ENCODE peak calls at places on chromosome 21, in four cellular contexts. One of them, this sample, is unnamed.

GRCh38 chr21:23639726-23640125 is 1967.6 kb downstream of the MRPL39 start:
- DNase-seq in right atrium auricular region: no peak
- DNase-seq in ovary: no peak
- DNase-seq in mammary epithelial cell: no peak
- DNase-seq in this sample: no peak

GRCh38 chr21:22490044-22490443 is 1491.8 kb downstream of the NCAM2 start:
- DNase-seq in ovary: no peak
- DNase-seq in right atrium auricular region: no peak
- DNase-seq in mammary epithelial cell: no peak
- DNase-seq in this sample: no peak

GRCh38 chr21:32312321-32312720 is 13.7 kb downstream of the MRAP start:
- DNase-seq in right atrium auricular region: no peak
- DNase-seq in mammary epithelial cell: no peak
- DNase-seq in ovary: no peak
- DNase-seq in this sample: no peak

GRCh38 chr21:38171723-38172344 is 85.0 kb upstream of the KCNJ15 start:
- DNase-seq in ovary: no peak
- DNase-seq in mammary epithelial cell: no peak
- DNase-seq in right atrium auricular region: no peak
- DNase-seq in this sample: peak; percentile 59

GRCh38 chr21:29017639-29018237 is 1.4 kb downstream of the RWDD2B start:
- DNase-seq in ovary: no peak
- DNase-seq in right atrium auricular region: no peak
- DNase-seq in mammary epithelial cell: no peak
- DNase-seq in this sample: no peak

GRCh38 chr21:31732891-31733520 is 1.1 kb upstream of the SCAF4 start:
- DNase-seq in ovary: peak; percentile 41
- DNase-seq in mammary epithelial cell: no peak
- DNase-seq in right atrium auricular region: no peak
- DNase-seq in this sample: peak; percentile 53

GRCh38 chr21:31895069-31895851 is 22.4 kb downstream of the HUNK start:
- DNase-seq in mammary epithelial cell: no peak
- DNase-seq in ovary: no peak
- DNase-seq in right atrium auricular region: no peak
- DNase-seq in this sample: peak; percentile 76

GRCh38 chr21:39109163-39109530 is 74.1 kb downstream of the PSMG1 start:
- DNase-seq in mammary epithelial cell: no peak
- DNase-seq in right atrium auricular region: no peak
- DNase-seq in ovary: no peak
- DNase-seq in this sample: no peak

GRCh38 chr21:34510148-34511142 is 1.6 kb downstream of the KCNE1 start:
- DNase-seq in mammary epithelial cell: peak; percentile 39
- DNase-seq in right atrium auricular region: peak; percentile 76
- DNase-seq in ovary: peak; percentile 47
- DNase-seq in this sample: peak; percentile 63

GRCh38 chr21:10272216-10272615 is 249.2 kb upstream of the TPTE start:
- DNase-seq in ovary: no peak
- DNase-seq in right atrium auricular region: peak; percentile 26
- DNase-seq in mammary epithelial cell: no peak
- DNase-seq in this sample: no peak

GRCh38 chr21:36747815-36748381 is 49.0 kb downstream of the SIM2 start:
- DNase-seq in right atrium auricular region: no peak
- DNase-seq in ovary: peak; percentile 56
- DNase-seq in mammary epithelial cell: no peak
- DNase-seq in this sample: peak; percentile 49

GRCh38 chr21:36698160-36699025 is 522 bp upstream of the SIM2 start:
- DNase-seq in right atrium auricular region: no peak
- DNase-seq in mammary epithelial cell: no peak
- DNase-seq in ovary: no peak
- DNase-seq in this sample: no peak

GRCh38 chr21:16800536-16800935 is 712.3 kb upstream of the CXADR start:
- DNase-seq in ovary: no peak
- DNase-seq in right atrium auricular region: no peak
- DNase-seq in mammary epithelial cell: no peak
- DNase-seq in this sample: peak; percentile 26

GRCh38 chr21:39141502-39141901 is 41.7 kb downstream of the PSMG1 start:
- DNase-seq in ovary: no peak
- DNase-seq in mammary epithelial cell: no peak
- DNase-seq in right atrium auricular region: no peak
- DNase-seq in this sample: no peak

GRCh38 chr21:38165466-38166213 is 91.2 kb upstream of the KCNJ15 start:
- DNase-seq in mammary epithelial cell: no peak
- DNase-seq in right atrium auricular region: no peak
- DNase-seq in ovary: no peak
- DNase-seq in this sample: no peak

GRCh38 chr21:37593015-37593414 is 226.4 kb downstream of the DYRK1A start:
- DNase-seq in right atrium auricular region: no peak
- DNase-seq in ovary: no peak
- DNase-seq in mammary epithelial cell: no peak
- DNase-seq in this sample: no peak

GRCh38 chr21:16587671-16588379 is 858.0 kb downstream of the USP25 start:
- DNase-seq in mammary epithelial cell: peak; percentile 70
- DNase-seq in ovary: no peak
- DNase-seq in right atrium auricular region: no peak
- DNase-seq in this sample: no peak

GRCh38 chr21:29581393-29581792 is 282.7 kb downstream of the BACH1 start:
- DNase-seq in ovary: no peak
- DNase-seq in right atrium auricular region: no peak
- DNase-seq in mammary epithelial cell: no peak
- DNase-seq in this sample: no peak

GRCh38 chr21:16455978-16456377 is 726.2 kb downstream of the USP25 start:
- DNase-seq in right atrium auricular region: no peak
- DNase-seq in ovary: no peak
- DNase-seq in mammary epithelial cell: no peak
- DNase-seq in this sample: peak; percentile 73

GRCh38 chr21:32819702-32820101 is 48.1 kb upstream of the PAXBP1 start:
- DNase-seq in mammary epithelial cell: no peak
- DNase-seq in ovary: peak; percentile 54
- DNase-seq in right atrium auricular region: peak; percentile 74
- DNase-seq in this sample: no peak

GRCh38 chr21:39842741-39843146 is 24.5 kb upstream of the PCP4 start:
- DNase-seq in right atrium auricular region: no peak
- DNase-seq in ovary: no peak
- DNase-seq in mammary epithelial cell: no peak
- DNase-seq in this sample: no peak

GRCh38 chr21:26127918-26128317 is 42.7 kb downstream of the APP start:
- DNase-seq in ovary: no peak
- DNase-seq in right atrium auricular region: no peak
- DNase-seq in mammary epithelial cell: peak; percentile 34
- DNase-seq in this sample: no peak

GRCh38 chr21:36551326-36551725 is 71.4 kb upstream of the CLDN14 start:
- DNase-seq in ovary: no peak
- DNase-seq in right atrium auricular region: no peak
- DNase-seq in mammary epithelial cell: no peak
- DNase-seq in this sample: no peak

GRCh38 chr21:14078746-14079375 is 131.9 kb downstream of the LIPI start:
- DNase-seq in mammary epithelial cell: no peak
- DNase-seq in right atrium auricular region: no peak
- DNase-seq in ovary: no peak
- DNase-seq in this sample: no peak

GRCh38 chr21:30234643-30235042 is 18.7 kb upstream of the CLDN8 start:
- DNase-seq in ovary: no peak
- DNase-seq in mammary epithelial cell: peak; percentile 95
- DNase-seq in right atrium auricular region: no peak
- DNase-seq in this sample: no peak

GRCh38 chr21:9008636-9009035 is 1512.7 kb upstream of the TPTE start:
- DNase-seq in right atrium auricular region: peak; percentile 58
- DNase-seq in ovary: no peak
- DNase-seq in mammary epithelial cell: no peak
- DNase-seq in this sample: no peak

GRCh38 chr21:35108887-35109286 is 59.8 kb upstream of the RUNX1 start:
- DNase-seq in mammary epithelial cell: no peak
- DNase-seq in ovary: no peak
- DNase-seq in right atrium auricular region: no peak
- DNase-seq in this sample: no peak

GRCh38 chr21:35933466-35933865 is 126.9 kb downstream of the SETD4 start:
- DNase-seq in mammary epithelial cell: peak; percentile 80
- DNase-seq in ovary: peak; percentile 49
- DNase-seq in right atrium auricular region: peak; percentile 88
- DNase-seq in this sample: peak; percentile 46

GRCh38 chr21:35818597-35818996 is 241.7 kb downstream of the SETD4 start:
- DNase-seq in mammary epithelial cell: no peak
- DNase-seq in ovary: no peak
- DNase-seq in right atrium auricular region: no peak
- DNase-seq in this sample: no peak

GRCh38 chr21:16194851-16195251 is 465.1 kb downstream of the USP25 start:
- DNase-seq in mammary epithelial cell: peak; percentile 16
- DNase-seq in right atrium auricular region: no peak
- DNase-seq in ovary: no peak
- DNase-seq in this sample: peak; percentile 63

DNA sequence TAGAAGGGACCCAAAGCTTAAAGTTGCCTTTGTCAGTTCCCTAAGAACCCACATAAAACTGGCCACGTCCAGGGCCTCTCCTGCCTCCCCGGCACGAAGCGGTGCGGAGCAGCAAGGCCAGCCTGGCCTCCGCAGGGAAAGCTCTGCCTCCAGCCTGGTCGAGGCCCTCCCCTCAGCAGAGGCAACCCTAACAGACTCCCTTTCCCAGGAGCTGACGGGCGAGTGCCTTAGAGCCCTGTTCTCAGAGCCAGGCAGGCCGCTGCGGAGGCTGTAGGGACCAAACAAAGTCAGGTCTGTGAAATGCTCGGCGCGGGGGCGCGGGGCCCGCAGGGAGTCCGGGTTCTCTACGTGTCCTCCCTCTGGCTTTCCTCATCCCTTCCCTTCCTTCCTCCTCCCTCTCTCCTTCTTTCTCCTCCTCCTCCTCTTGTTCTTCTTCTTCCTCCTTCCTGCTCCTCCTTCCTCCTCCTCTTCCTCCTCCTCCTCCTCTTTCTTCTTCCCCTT is 40.7 kb downstream of the RIPK4 start:
- DNase-seq in right atrium auricular region: no peak
- DNase-seq in ovary: no peak
- DNase-seq in mammary epithelial cell: no peak
- DNase-seq in this sample: no peak
- H3K27me3 ChIP-seq in right atrium auricular region: no peaks in the 10 kb centered on the region
- H3K27me3 ChIP-seq in ovary: no peaks in the 10 kb centered on the region
- H3K27me3 ChIP-seq in mammary epithelial cell: no peaks in the 10 kb centered on the region
- H3K27me3 ChIP-seq in this sample: peaks cover 8% of the 10 kb centered on the region

GRCh38 chr21:44654576-44654950 is at the start of gene KRTAP12-4:
- DNase-seq in ovary: no peak
- DNase-seq in right atrium auricular region: no peak
- DNase-seq in mammary epithelial cell: no peak
- DNase-seq in this sample: no peak

GRCh38 chr21:44658913-44659595 is 1.3 kb downstream of the KRTAP12-3 start:
- DNase-seq in right atrium auricular region: no peak
- DNase-seq in mammary epithelial cell: no peak
- DNase-seq in ovary: no peak
- DNase-seq in this sample: no peak

GRCh38 chr21:44656868-44657267 is 864 bp upstream of the KRTAP12-3 start:
- DNase-seq in mammary epithelial cell: no peak
- DNase-seq in right atrium auricular region: no peak
- DNase-seq in ovary: no peak
- DNase-seq in this sample: no peak

GRCh38 chr21:44658511-44658910 is 779 bp downstream of the KRTAP12-3 start:
- DNase-seq in ovary: no peak
- DNase-seq in right atrium auricular region: no peak
- DNase-seq in mammary epithelial cell: no peak
- DNase-seq in this sample: no peak

DNA sequence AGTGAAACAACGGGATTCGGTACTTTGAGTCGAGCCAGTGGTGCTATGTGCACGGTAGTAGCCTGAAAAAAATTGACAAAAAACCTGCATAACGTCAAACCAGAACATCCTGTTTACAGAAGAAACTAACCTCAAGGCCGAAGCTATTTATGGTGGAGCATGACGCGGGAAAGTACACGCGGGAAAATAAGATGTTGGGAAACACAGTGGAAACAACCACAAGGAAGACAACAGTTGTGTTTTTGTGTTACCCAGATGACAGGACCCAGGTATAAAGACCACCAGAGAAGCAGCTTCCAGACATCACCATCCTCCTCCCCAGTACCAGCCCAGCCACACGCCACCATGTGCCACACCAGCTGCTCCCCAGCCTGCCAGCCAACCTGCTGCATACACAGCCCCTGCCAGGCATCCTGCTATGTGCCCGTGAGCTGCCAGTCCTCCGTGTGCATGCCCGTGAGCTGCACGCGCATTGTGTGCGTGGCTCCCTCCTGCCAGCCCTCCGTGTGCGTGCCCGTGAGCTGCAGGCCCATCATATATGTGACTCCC is at the start of gene KRTAP12-3:
- DNase-seq in ovary: no peak
- DNase-seq in right atrium auricular region: no peak
- DNase-seq in mammary epithelial cell: no peak
- DNase-seq in this sample: no peak
- H3K27ac ChIP-seq in ovary: no peak within 1 kb of the TSS
- H3K27ac ChIP-seq in right atrium auricular region: no peak within 1 kb of the TSS
- H3K27ac ChIP-seq in mammary epithelial cell: no peak within 1 kb of the TSS
- H3K27ac ChIP-seq in this sample: no peak within 1 kb of the TSS

GRCh38 chr21:17869115-17869514 is 50.0 kb upstream of the C21orf91 start:
- DNase-seq in ovary: no peak
- DNase-seq in right atrium auricular region: no peak
- DNase-seq in mammary epithelial cell: no peak
- DNase-seq in this sample: no peak

GRCh38 chr21:17866590-17866989 is 47.4 kb upstream of the C21orf91 start:
- DNase-seq in mammary epithelial cell: no peak
- DNase-seq in ovary: no peak
- DNase-seq in right atrium auricular region: no peak
- DNase-seq in this sample: no peak
- H3K4me1 ChIP-seq in mammary epithelial cell: no peaks in the 10 kb centered on the region
- H3K4me1 ChIP-seq in ovary: peaks cover 2% of the 10 kb centered on the region
- H3K4me1 ChIP-seq in right atrium auricular region: no peaks in the 10 kb centered on the region
- H3K4me1 ChIP-seq in this sample: peaks cover 5% of the 10 kb centered on the region

GRCh38 chr21:44908496-44908895 is 12.2 kb downstream of the ITGB2 start:
- DNase-seq in ovary: no peak
- DNase-seq in mammary epithelial cell: no peak
- DNase-seq in right atrium auricular region: no peak
- DNase-seq in this sample: no peak
- H3K27me3 ChIP-seq in ovary: no peaks in the 10 kb centered on the region
- H3K27me3 ChIP-seq in mammary epithelial cell: no peaks in the 10 kb centered on the region
- H3K27me3 ChIP-seq in right atrium auricular region: no peaks in the 10 kb centered on the region
- H3K27me3 ChIP-seq in this sample: no peaks in the 10 kb centered on the region

This sample was measured in SJCRH30.